ENCODE peak calls at places on chromosomes 4 and X, in four cellular contexts. Y, P, D and E are unnamed samples.

GRCh38 chrX:12981880-12982279 is 7.0 kb downstream of the TMSB4X start:
- DNase-seq in P (no peak), D (no peak), Y (no peak), E (no peak)

GRCh38 chr4:42371306-42372063 is 25.8 kb upstream of the SHISA3 start:
- DNase-seq in D (peak; percentile 57), Y (peak; percentile 10), P (no peak), E (no peak)

GRCh38 chr4:180695851-180696250 is 1547.4 kb upstream of the TENM3 start:
- DNase-seq in D (peak; percentile 28), Y (no peak), P (no peak), E (no peak)

GRCh38 chr4:157980158-157980557 is 192.7 kb downstream of the GASK1B start:
- DNase-seq in D (no peak), P (no peak), Y (no peak), E (no peak)

GRCh38 chr4:184293552-184293951 is 75.9 kb upstream of the ENPP6 start:
- DNase-seq in Y (no peak), P (peak; percentile 62), D (peak; percentile 61), E (no peak)

GRCh38 chrX:72029473-72030411 is 102.0 kb downstream of the RTL5 start:
- DNase-seq in P (no peak), Y (peak; percentile 67), D (peak; percentile 42), E (no peak)

GRCh38 chr4:156390599-156391296 is 437.1 kb upstream of the CTSO start:
- DNase-seq in P (no peak), D (no peak), Y (no peak), E (no peak)

GRCh38 chrX:17669891-17670290 is 67.4 kb upstream of the SCML1 start:
- DNase-seq in D (no peak), Y (no peak), P (no peak), E (no peak)

GRCh38 chrX:150845091-150845490 is 53.4 kb downstream of the CD99L2 start:
- DNase-seq in D (no peak), Y (no peak), P (no peak), E (no peak)

GRCh38 chr4:168782439-168782838 is 227.6 kb downstream of the CBR4 start:
- DNase-seq in D (no peak), P (no peak), Y (no peak), E (no peak)

GRCh38 chr4:112801341-112801740 is 164.4 kb downstream of the LARP7 start:
- DNase-seq in D (no peak), Y (no peak), P (no peak), E (no peak)

GRCh38 chrX:141220342-141221008 is 21.8 kb downstream of the SPANXC start:
- DNase-seq in Y (no peak), P (no peak), D (peak; percentile 6), E (no peak)

GRCh38 chrX:111914398-111915092 is 38.6 kb downstream of the TRPC5OS start:
- DNase-seq in P (no peak), Y (no peak), D (peak; percentile 34), E (no peak)

GRCh38 chr4:73103799-73104503 is 34.4 kb upstream of the COX18 start:
- DNase-seq in P (no peak), Y (no peak), D (peak; percentile 38), E (no peak)

GRCh38 chr4:118939169-118939779 is 50.6 kb downstream of the SYNPO2 start:
- DNase-seq in D (no peak), Y (no peak), P (no peak), E (no peak)

GRCh38 chr4:101042847-101043246 is 304.5 kb downstream of the PPP3CA start:
- DNase-seq in D (no peak), Y (no peak), P (no peak), E (no peak)

GRCh38 chrX:109974906-109975655 is 27.8 kb upstream of the TMEM164 start:
- DNase-seq in D (no peak), Y (no peak), P (no peak), E (no peak)

GRCh38 chrX:100647095-100647494 is 3.1 kb downstream of the SRPX2 start:
- DNase-seq in D (peak; percentile 18), Y (no peak), P (no peak), E (no peak)

GRCh38 chr4:118888666-118889312 is at the start of gene SYNPO2:
- DNase-seq in Y (peak; percentile 71), P (peak; percentile 60), D (peak; percentile 83), E (peak; percentile 2)

GRCh38 chr4:4541040-4541631 is 712 bp downstream of the STX18 start:
- DNase-seq in Y (peak; percentile 12), P (peak; percentile 54), D (peak; percentile 46), E (no peak)

GRCh38 chr4:150115851-150116250 is 37.6 kb downstream of the DCLK2 start:
- DNase-seq in D (no peak), Y (no peak), P (no peak), E (no peak)

GRCh38 chrX:2697741-2698294 is 6.7 kb downstream of the CD99 start:
- DNase-seq in P (no peak), D (no peak), Y (no peak), E (no peak)

GRCh38 chr4:143203577-143203976 is 18.9 kb downstream of the USP38 start:
- DNase-seq in Y (no peak), P (no peak), D (no peak), E (no peak)

GRCh38 chr4:21979196-21979595 is 30.6 kb upstream of the KCNIP4 start:
- DNase-seq in Y (no peak), D (no peak), P (no peak), E (no peak)

GRCh38 chr4:154616731-154617130 is 4.3 kb upstream of the FGG start:
- DNase-seq in D (no peak), P (no peak), Y (no peak), E (no peak)

GRCh38 chrX:78024349-78025108 is 55.1 kb upstream of the PGAM4 start:
- DNase-seq in P (peak; percentile 34), Y (no peak), D (peak; percentile 10), E (no peak)

GRCh38 chr4:131258361-131258760 is 1890.7 kb upstream of the PCDH10 start:
- DNase-seq in Y (no peak), P (no peak), D (no peak), E (no peak)

GRCh38 chrX:65948103-65948502 is 91.8 kb downstream of the VSIG4 start:
- DNase-seq in Y (no peak), P (no peak), D (no peak), E (no peak)
- H3K27ac ChIP-seq in Y (no peak overlapping the region), P (no peak overlapping the region), D (no peak overlapping the region), E (no peak overlapping the region)

GRCh38 chr4:83002329-83002728 is 8.3 kb downstream of the LIN54 start:
- DNase-seq in P (no peak), D (no peak), Y (no peak), E (no peak)
- TF ChIP-seq CTCF in P (no peak), D (no peak), Y (no peak), E (no peak)

GRCh38 chr4:38803833-38804653 is 548 bp downstream of the TLR1 start:
- DNase-seq in P (no peak), Y (no peak), D (no peak), E (no peak)
- H3K9me3 ChIP-seq in P (no peaks in the 10 kb centered on the region), Y (no peaks in the 10 kb centered on the region), D (no peaks in the 10 kb centered on the region), E (peaks cover 40% of the 10 kb centered on the region)

GRCh38 chr4:2483237-2483636 is 14.3 kb downstream of the RNF4 start:
- DNase-seq in Y (no peak), P (no peak), D (no peak), E (no peak)
- H3K27ac ChIP-seq in Y (peak overlapping the region; percentile 57), P (peak overlapping the region; percentile 35), D (no peak overlapping the region), E (no peak overlapping the region)

GRCh38 chrX:119709630-119710029 is 16.7 kb upstream of the SEPTIN6 start:
- DNase-seq in P (no peak), Y (no peak), D (no peak), E (no peak)
- TF ChIP-seq CTCF in P (no peak), Y (no peak), D (no peak), E (no peak)